ENCODE peak calls at places on chromosomes 3 and 15, in ten cellular contexts. One of them, this sample, is unnamed.

GRCh38 chr15:63052961-63053698 is 10.6 kb downstream of the TPM1 start:
- DNase-seq in activated naive CD8-positive, alpha-beta T cell treated with anti-CD3 and anti-CD28 coated beads, Interleukin-2, amount 50 U/mL, for 24 hours: no peak
- DNase-seq in BJ: no peak
- DNase-seq in AG08395: no peak
- DNase-seq in stimulated activated CD4-positive, alpha-beta T cell treated with anti-CD3 and anti-CD28 coated beads, Interleukin-15, amount 100 ng/mL, for 1 hour: no peak
- DNase-seq in fibroblast of villous mesenchyme: peak
- DNase-seq in iris pigment epithelial cell: peak
- DNase-seq in activated CD4-positive, CD25-positive, alpha-beta regulatory T cell treated with anti-CD3 and anti-CD28 coated beads, Interleukin-2, amount 50 U/mL, for 72 hours: no peak
- DNase-seq in hepatocyte: peak
- DNase-seq in non-pigmented ciliary epithelial cell: no peak
- DNase-seq in this sample: peak

GRCh38 chr15:59948924-59949613 is 55.0 kb upstream of the FOXB1 start:
- DNase-seq in activated naive CD8-positive, alpha-beta T cell treated with anti-CD3 and anti-CD28 coated beads, Interleukin-2, amount 50 U/mL, for 24 hours: no peak
- DNase-seq in BJ: no peak
- DNase-seq in AG08395: no peak
- DNase-seq in stimulated activated CD4-positive, alpha-beta T cell treated with anti-CD3 and anti-CD28 coated beads, Interleukin-15, amount 100 ng/mL, for 1 hour: no peak
- DNase-seq in fibroblast of villous mesenchyme: no peak
- DNase-seq in iris pigment epithelial cell: no peak
- DNase-seq in activated CD4-positive, CD25-positive, alpha-beta regulatory T cell treated with anti-CD3 and anti-CD28 coated beads, Interleukin-2, amount 50 U/mL, for 72 hours: no peak
- DNase-seq in hepatocyte: no peak
- DNase-seq in non-pigmented ciliary epithelial cell: no peak
- DNase-seq in this sample: no peak

GRCh38 chr15:44468713-44469385 is 41.4 kb downstream of the CTDSPL2 start:
- DNase-seq in activated naive CD8-positive, alpha-beta T cell treated with anti-CD3 and anti-CD28 coated beads, Interleukin-2, amount 50 U/mL, for 24 hours: no peak
- DNase-seq in BJ: peak
- DNase-seq in AG08395: peak
- DNase-seq in stimulated activated CD4-positive, alpha-beta T cell treated with anti-CD3 and anti-CD28 coated beads, Interleukin-15, amount 100 ng/mL, for 1 hour: no peak
- DNase-seq in fibroblast of villous mesenchyme: peak
- DNase-seq in iris pigment epithelial cell: peak
- DNase-seq in activated CD4-positive, CD25-positive, alpha-beta regulatory T cell treated with anti-CD3 and anti-CD28 coated beads, Interleukin-2, amount 50 U/mL, for 72 hours: no peak
- DNase-seq in hepatocyte: no peak
- DNase-seq in non-pigmented ciliary epithelial cell: peak
- DNase-seq in this sample: no peak

GRCh38 chr15:100002787-100003536 is 269.7 kb upstream of the LYSMD4 start:
- DNase-seq in activated naive CD8-positive, alpha-beta T cell treated with anti-CD3 and anti-CD28 coated beads, Interleukin-2, amount 50 U/mL, for 24 hours: no peak
- DNase-seq in BJ: no peak
- DNase-seq in AG08395: no peak
- DNase-seq in stimulated activated CD4-positive, alpha-beta T cell treated with anti-CD3 and anti-CD28 coated beads, Interleukin-15, amount 100 ng/mL, for 1 hour: no peak
- DNase-seq in fibroblast of villous mesenchyme: no peak
- DNase-seq in iris pigment epithelial cell: no peak
- DNase-seq in activated CD4-positive, CD25-positive, alpha-beta regulatory T cell treated with anti-CD3 and anti-CD28 coated beads, Interleukin-2, amount 50 U/mL, for 72 hours: no peak
- DNase-seq in hepatocyte: no peak
- DNase-seq in non-pigmented ciliary epithelial cell: no peak
- DNase-seq in this sample: no peak

GRCh38 chr3:13492048-13492447 is 11.9 kb downstream of the HDAC11 start:
- DNase-seq in activated naive CD8-positive, alpha-beta T cell treated with anti-CD3 and anti-CD28 coated beads, Interleukin-2, amount 50 U/mL, for 24 hours: no peak
- DNase-seq in BJ: no peak
- DNase-seq in AG08395: no peak
- DNase-seq in stimulated activated CD4-positive, alpha-beta T cell treated with anti-CD3 and anti-CD28 coated beads, Interleukin-15, amount 100 ng/mL, for 1 hour: no peak
- DNase-seq in fibroblast of villous mesenchyme: no peak
- DNase-seq in iris pigment epithelial cell: no peak
- DNase-seq in activated CD4-positive, CD25-positive, alpha-beta regulatory T cell treated with anti-CD3 and anti-CD28 coated beads, Interleukin-2, amount 50 U/mL, for 72 hours: no peak
- DNase-seq in hepatocyte: no peak
- DNase-seq in non-pigmented ciliary epithelial cell: no peak
- DNase-seq in this sample: no peak

GRCh38 chr3:113070226-113071220 is 79.7 kb downstream of the GTPBP8 start:
- DNase-seq in activated naive CD8-positive, alpha-beta T cell treated with anti-CD3 and anti-CD28 coated beads, Interleukin-2, amount 50 U/mL, for 24 hours: no peak
- DNase-seq in BJ: peak
- DNase-seq in AG08395: peak
- DNase-seq in stimulated activated CD4-positive, alpha-beta T cell treated with anti-CD3 and anti-CD28 coated beads, Interleukin-15, amount 100 ng/mL, for 1 hour: no peak
- DNase-seq in fibroblast of villous mesenchyme: peak
- DNase-seq in iris pigment epithelial cell: peak
- DNase-seq in activated CD4-positive, CD25-positive, alpha-beta regulatory T cell treated with anti-CD3 and anti-CD28 coated beads, Interleukin-2, amount 50 U/mL, for 72 hours: no peak
- DNase-seq in hepatocyte: peak
- DNase-seq in non-pigmented ciliary epithelial cell: no peak
- DNase-seq in this sample: no peak

GRCh38 chr15:61989698-61990097 is 70.5 kb downstream of the VPS13C start:
- DNase-seq in activated naive CD8-positive, alpha-beta T cell treated with anti-CD3 and anti-CD28 coated beads, Interleukin-2, amount 50 U/mL, for 24 hours: no peak
- DNase-seq in BJ: no peak
- DNase-seq in AG08395: no peak
- DNase-seq in stimulated activated CD4-positive, alpha-beta T cell treated with anti-CD3 and anti-CD28 coated beads, Interleukin-15, amount 100 ng/mL, for 1 hour: no peak
- DNase-seq in fibroblast of villous mesenchyme: no peak
- DNase-seq in iris pigment epithelial cell: peak
- DNase-seq in activated CD4-positive, CD25-positive, alpha-beta regulatory T cell treated with anti-CD3 and anti-CD28 coated beads, Interleukin-2, amount 50 U/mL, for 72 hours: no peak
- DNase-seq in hepatocyte: no peak
- DNase-seq in non-pigmented ciliary epithelial cell: no peak
- DNase-seq in this sample: no peak

GRCh38 chr15:63039811-63040210 is 2.7 kb upstream of the TPM1 start:
- DNase-seq in activated naive CD8-positive, alpha-beta T cell treated with anti-CD3 and anti-CD28 coated beads, Interleukin-2, amount 50 U/mL, for 24 hours: no peak
- DNase-seq in BJ: no peak
- DNase-seq in AG08395: no peak
- DNase-seq in stimulated activated CD4-positive, alpha-beta T cell treated with anti-CD3 and anti-CD28 coated beads, Interleukin-15, amount 100 ng/mL, for 1 hour: no peak
- DNase-seq in fibroblast of villous mesenchyme: no peak
- DNase-seq in iris pigment epithelial cell: no peak
- DNase-seq in activated CD4-positive, CD25-positive, alpha-beta regulatory T cell treated with anti-CD3 and anti-CD28 coated beads, Interleukin-2, amount 50 U/mL, for 72 hours: no peak
- DNase-seq in hepatocyte: no peak
- DNase-seq in non-pigmented ciliary epithelial cell: no peak
- DNase-seq in this sample: no peak

GRCh38 chr3:17752441-17752840 is 10.0 kb upstream of the TBC1D5 start:
- DNase-seq in activated naive CD8-positive, alpha-beta T cell treated with anti-CD3 and anti-CD28 coated beads, Interleukin-2, amount 50 U/mL, for 24 hours: no peak
- DNase-seq in BJ: no peak
- DNase-seq in AG08395: no peak
- DNase-seq in stimulated activated CD4-positive, alpha-beta T cell treated with anti-CD3 and anti-CD28 coated beads, Interleukin-15, amount 100 ng/mL, for 1 hour: no peak
- DNase-seq in fibroblast of villous mesenchyme: no peak
- DNase-seq in iris pigment epithelial cell: no peak
- DNase-seq in activated CD4-positive, CD25-positive, alpha-beta regulatory T cell treated with anti-CD3 and anti-CD28 coated beads, Interleukin-2, amount 50 U/mL, for 72 hours: no peak
- DNase-seq in hepatocyte: no peak
- DNase-seq in non-pigmented ciliary epithelial cell: no peak
- DNase-seq in this sample: no peak

GRCh38 chr3:134625885-134626741 is 24.7 kb downstream of the KY start:
- DNase-seq in activated naive CD8-positive, alpha-beta T cell treated with anti-CD3 and anti-CD28 coated beads, Interleukin-2, amount 50 U/mL, for 24 hours: no peak
- DNase-seq in BJ: no peak
- DNase-seq in AG08395: no peak
- DNase-seq in stimulated activated CD4-positive, alpha-beta T cell treated with anti-CD3 and anti-CD28 coated beads, Interleukin-15, amount 100 ng/mL, for 1 hour: no peak
- DNase-seq in fibroblast of villous mesenchyme: no peak
- DNase-seq in iris pigment epithelial cell: no peak
- DNase-seq in activated CD4-positive, CD25-positive, alpha-beta regulatory T cell treated with anti-CD3 and anti-CD28 coated beads, Interleukin-2, amount 50 U/mL, for 72 hours: no peak
- DNase-seq in hepatocyte: no peak
- DNase-seq in non-pigmented ciliary epithelial cell: no peak
- DNase-seq in this sample: no peak

GRCh38 chr3:127720161-127720823 is 47.5 kb downstream of the ABTB1 start:
- DNase-seq in activated naive CD8-positive, alpha-beta T cell treated with anti-CD3 and anti-CD28 coated beads, Interleukin-2, amount 50 U/mL, for 24 hours: no peak
- DNase-seq in BJ: no peak
- DNase-seq in AG08395: no peak
- DNase-seq in stimulated activated CD4-positive, alpha-beta T cell treated with anti-CD3 and anti-CD28 coated beads, Interleukin-15, amount 100 ng/mL, for 1 hour: no peak
- DNase-seq in fibroblast of villous mesenchyme: no peak
- DNase-seq in iris pigment epithelial cell: no peak
- DNase-seq in activated CD4-positive, CD25-positive, alpha-beta regulatory T cell treated with anti-CD3 and anti-CD28 coated beads, Interleukin-2, amount 50 U/mL, for 72 hours: no peak
- DNase-seq in hepatocyte: no peak
- DNase-seq in non-pigmented ciliary epithelial cell: no peak
- DNase-seq in this sample: no peak

GRCh38 chr15:56042982-56043980 is 49.9 kb upstream of the NEDD4 start:
- DNase-seq in activated naive CD8-positive, alpha-beta T cell treated with anti-CD3 and anti-CD28 coated beads, Interleukin-2, amount 50 U/mL, for 24 hours: peak
- DNase-seq in BJ: no peak
- DNase-seq in AG08395: no peak
- DNase-seq in stimulated activated CD4-positive, alpha-beta T cell treated with anti-CD3 and anti-CD28 coated beads, Interleukin-15, amount 100 ng/mL, for 1 hour: no peak
- DNase-seq in fibroblast of villous mesenchyme: peak
- DNase-seq in iris pigment epithelial cell: no peak
- DNase-seq in activated CD4-positive, CD25-positive, alpha-beta regulatory T cell treated with anti-CD3 and anti-CD28 coated beads, Interleukin-2, amount 50 U/mL, for 72 hours: no peak
- DNase-seq in hepatocyte: no peak
- DNase-seq in non-pigmented ciliary epithelial cell: no peak
- DNase-seq in this sample: no peak

GRCh38 chr3:71858493-71859127 is 73.7 kb upstream of the PROK2 start:
- DNase-seq in activated naive CD8-positive, alpha-beta T cell treated with anti-CD3 and anti-CD28 coated beads, Interleukin-2, amount 50 U/mL, for 24 hours: no peak
- DNase-seq in BJ: no peak
- DNase-seq in AG08395: no peak
- DNase-seq in stimulated activated CD4-positive, alpha-beta T cell treated with anti-CD3 and anti-CD28 coated beads, Interleukin-15, amount 100 ng/mL, for 1 hour: no peak
- DNase-seq in fibroblast of villous mesenchyme: no peak
- DNase-seq in iris pigment epithelial cell: no peak
- DNase-seq in activated CD4-positive, CD25-positive, alpha-beta regulatory T cell treated with anti-CD3 and anti-CD28 coated beads, Interleukin-2, amount 50 U/mL, for 72 hours: no peak
- DNase-seq in hepatocyte: no peak
- DNase-seq in non-pigmented ciliary epithelial cell: no peak
- DNase-seq in this sample: no peak

GRCh38 chr3:184239221-184239620 is 9.5 kb downstream of the ALG3 start:
- DNase-seq in activated naive CD8-positive, alpha-beta T cell treated with anti-CD3 and anti-CD28 coated beads, Interleukin-2, amount 50 U/mL, for 24 hours: no peak
- DNase-seq in BJ: no peak
- DNase-seq in AG08395: no peak
- DNase-seq in stimulated activated CD4-positive, alpha-beta T cell treated with anti-CD3 and anti-CD28 coated beads, Interleukin-15, amount 100 ng/mL, for 1 hour: no peak
- DNase-seq in fibroblast of villous mesenchyme: no peak
- DNase-seq in iris pigment epithelial cell: no peak
- DNase-seq in activated CD4-positive, CD25-positive, alpha-beta regulatory T cell treated with anti-CD3 and anti-CD28 coated beads, Interleukin-2, amount 50 U/mL, for 72 hours: no peak
- DNase-seq in hepatocyte: no peak
- DNase-seq in non-pigmented ciliary epithelial cell: no peak
- DNase-seq in this sample: no peak

GRCh38 chr3:30894521-30895289 is at the start of gene GADL1:
- DNase-seq in activated naive CD8-positive, alpha-beta T cell treated with anti-CD3 and anti-CD28 coated beads, Interleukin-2, amount 50 U/mL, for 24 hours: peak
- DNase-seq in BJ: no peak
- DNase-seq in AG08395: peak
- DNase-seq in stimulated activated CD4-positive, alpha-beta T cell treated with anti-CD3 and anti-CD28 coated beads, Interleukin-15, amount 100 ng/mL, for 1 hour: peak
- DNase-seq in fibroblast of villous mesenchyme: peak
- DNase-seq in iris pigment epithelial cell: peak
- DNase-seq in activated CD4-positive, CD25-positive, alpha-beta regulatory T cell treated with anti-CD3 and anti-CD28 coated beads, Interleukin-2, amount 50 U/mL, for 72 hours: no peak
- DNase-seq in hepatocyte: peak
- DNase-seq in non-pigmented ciliary epithelial cell: no peak
- DNase-seq in this sample: no peak

GRCh38 chr15:97456541-97456940 is 504.0 kb upstream of the ARRDC4 start:
- DNase-seq in activated naive CD8-positive, alpha-beta T cell treated with anti-CD3 and anti-CD28 coated beads, Interleukin-2, amount 50 U/mL, for 24 hours: no peak
- DNase-seq in BJ: no peak
- DNase-seq in AG08395: no peak
- DNase-seq in stimulated activated CD4-positive, alpha-beta T cell treated with anti-CD3 and anti-CD28 coated beads, Interleukin-15, amount 100 ng/mL, for 1 hour: no peak
- DNase-seq in fibroblast of villous mesenchyme: no peak
- DNase-seq in iris pigment epithelial cell: no peak
- DNase-seq in activated CD4-positive, CD25-positive, alpha-beta regulatory T cell treated with anti-CD3 and anti-CD28 coated beads, Interleukin-2, amount 50 U/mL, for 72 hours: no peak
- DNase-seq in hepatocyte: no peak
- DNase-seq in non-pigmented ciliary epithelial cell: no peak
- DNase-seq in this sample: no peak

GRCh38 chr3:31929826-31930502 is 51.1 kb downstream of the OSBPL10 start:
- DNase-seq in activated naive CD8-positive, alpha-beta T cell treated with anti-CD3 and anti-CD28 coated beads, Interleukin-2, amount 50 U/mL, for 24 hours: no peak
- DNase-seq in BJ: no peak
- DNase-seq in AG08395: no peak
- DNase-seq in stimulated activated CD4-positive, alpha-beta T cell treated with anti-CD3 and anti-CD28 coated beads, Interleukin-15, amount 100 ng/mL, for 1 hour: no peak
- DNase-seq in fibroblast of villous mesenchyme: no peak
- DNase-seq in iris pigment epithelial cell: peak
- DNase-seq in activated CD4-positive, CD25-positive, alpha-beta regulatory T cell treated with anti-CD3 and anti-CD28 coated beads, Interleukin-2, amount 50 U/mL, for 72 hours: no peak
- DNase-seq in hepatocyte: no peak
- DNase-seq in non-pigmented ciliary epithelial cell: no peak
- DNase-seq in this sample: no peak

GRCh38 chr3:12708584-12709192 is 44.8 kb upstream of the RAF1 start:
- DNase-seq in activated naive CD8-positive, alpha-beta T cell treated with anti-CD3 and anti-CD28 coated beads, Interleukin-2, amount 50 U/mL, for 24 hours: no peak
- DNase-seq in BJ: peak
- DNase-seq in AG08395: peak
- DNase-seq in stimulated activated CD4-positive, alpha-beta T cell treated with anti-CD3 and anti-CD28 coated beads, Interleukin-15, amount 100 ng/mL, for 1 hour: no peak
- DNase-seq in fibroblast of villous mesenchyme: peak
- DNase-seq in iris pigment epithelial cell: peak
- DNase-seq in activated CD4-positive, CD25-positive, alpha-beta regulatory T cell treated with anti-CD3 and anti-CD28 coated beads, Interleukin-2, amount 50 U/mL, for 72 hours: no peak
- DNase-seq in hepatocyte: peak
- DNase-seq in non-pigmented ciliary epithelial cell: no peak
- DNase-seq in this sample: no peak

This sample was measured in breast epithelium.